ENCODE peak calls at places on chromosomes 6 and 20, in six cellular contexts. Q is K562, I is OCI-LY7, N is astrocyte, O is PC-3, G is MM.1S. H is an unnamed sample.

GRCh38 chr20:64039293-64040160 is 3.5 kb downstream of the C20orf204 start:
- DNase-seq in I (no peak), Q (no peak), N (no peak), G (no peak), O (no peak), H (no peak)

GRCh38 chr6:32945106-32945761 is 4.4 kb upstream of the HLA-DMB start:
- DNase-seq in N (peak; percentile 35), I (peak; percentile 81), G (no peak), O (no peak), Q (no peak), H (no peak)

GRCh38 chr6:73471686-73472290 is 10.3 kb downstream of the MTO1 start:
- DNase-seq in N (no peak), O (no peak), I (peak; percentile 73), G (peak; percentile 72), Q (no peak), H (no peak)

GRCh38 chr6:107129370-107129925 is 14.1 kb upstream of the BEND3 start:
- DNase-seq in Q (peak; percentile 50), N (peak; percentile 54), I (peak; percentile 42), G (peak; percentile 77), O (no peak), H (no peak)

GRCh38 chr20:2521369-2522305 is 12.9 kb upstream of the ZNF343 start:
- DNase-seq in Q (peak; percentile 72), I (peak; percentile 58), N (no peak), O (peak; percentile 63), G (peak; percentile 55), H (peak; percentile 66)

GRCh38 chr6:878179-878578 is 185.2 kb upstream of the EXOC2 start:
- DNase-seq in N (no peak), I (no peak), G (no peak), O (no peak), Q (no peak), H (no peak)

GRCh38 chr6:169045486-169045885 is 208.2 kb downstream of the THBS2 start:
- DNase-seq in G (peak; percentile 53), Q (no peak), N (no peak), O (peak; percentile 6), I (no peak), H (no peak)

GRCh38 chr6:43924222-43924702 is 154.3 kb downstream of the VEGFA start:
- DNase-seq in I (no peak), N (peak; percentile 26), O (no peak), G (peak; percentile 70), Q (no peak), H (no peak)

GRCh38 chr6:108492131-108492766 is 68.5 kb upstream of the FOXO3 start:
- DNase-seq in Q (peak; percentile 41), N (peak; percentile 36), I (peak; percentile 49), O (peak; percentile 57), G (peak; percentile 52), H (peak; percentile 54)

GRCh38 chr6:14910692-14911547 is 334.9 kb upstream of the JARID2 start:
- DNase-seq in N (no peak), I (peak; percentile 85), O (no peak), Q (no peak), G (no peak), H (no peak)

GRCh38 chr6:37628611-37629320 is 68.9 kb downstream of the MDGA1 start:
- DNase-seq in O (peak; percentile 15), Q (no peak), N (peak; percentile 54), I (no peak), G (no peak), H (no peak)

GRCh38 chr6:5213851-5214507 is 46.8 kb downstream of the LYRM4 start:
- DNase-seq in N (peak; percentile 18), Q (no peak), O (peak; percentile 39), G (no peak), I (no peak), H (no peak)

GRCh38 chr20:2922957-2923356 is 49.7 kb downstream of the PTPRA start:
- DNase-seq in I (no peak), O (no peak), G (no peak), N (no peak), Q (no peak), H (no peak)

GRCh38 chr6:11389977-11390376 is 147.6 kb upstream of the TMEM170B start:
- DNase-seq in I (no peak), O (peak; percentile 82), Q (no peak), N (peak; percentile 84), G (no peak), H (no peak)

GRCh38 chr6:104003803-104004516 is 855.8 kb downstream of the HACE1 start:
- DNase-seq in O (peak; percentile 39), G (no peak), N (no peak), Q (peak; percentile 0), I (no peak), H (no peak)

DNA sequence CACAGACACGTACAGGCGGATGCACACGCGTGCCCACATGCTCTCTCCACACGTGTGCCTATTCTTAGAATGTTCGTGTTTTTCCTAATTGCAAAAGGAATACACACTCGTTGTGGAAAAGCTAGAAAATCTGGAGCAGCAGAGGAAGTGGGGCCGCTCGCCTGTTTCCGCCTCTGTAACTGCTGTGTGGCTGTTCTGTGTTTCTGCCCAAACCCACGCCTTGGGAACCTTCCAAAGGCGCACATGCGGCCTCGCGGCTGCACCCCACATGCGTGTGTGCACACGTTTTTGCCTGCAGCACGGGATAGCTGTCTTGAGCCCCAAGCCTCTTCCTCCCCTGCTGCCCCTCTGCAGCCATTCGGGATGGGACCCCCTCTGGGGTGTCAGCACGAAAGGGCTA is 12.2 kb downstream of the SLC17A9 start:
- DNase-seq in Q (no peak), G (no peak), I (no peak), O (no peak), N (no peak), H (no peak)
- H4K20me1 ChIP-seq in Q (peaks cover 12% of the 10 kb centered on the region), G (no peaks in the 10 kb centered on the region), I (no peaks in the 10 kb centered on the region), O (no peaks in the 10 kb centered on the region), N (no peaks in the 10 kb centered on the region), H (no peaks in the 10 kb centered on the region)

DNA sequence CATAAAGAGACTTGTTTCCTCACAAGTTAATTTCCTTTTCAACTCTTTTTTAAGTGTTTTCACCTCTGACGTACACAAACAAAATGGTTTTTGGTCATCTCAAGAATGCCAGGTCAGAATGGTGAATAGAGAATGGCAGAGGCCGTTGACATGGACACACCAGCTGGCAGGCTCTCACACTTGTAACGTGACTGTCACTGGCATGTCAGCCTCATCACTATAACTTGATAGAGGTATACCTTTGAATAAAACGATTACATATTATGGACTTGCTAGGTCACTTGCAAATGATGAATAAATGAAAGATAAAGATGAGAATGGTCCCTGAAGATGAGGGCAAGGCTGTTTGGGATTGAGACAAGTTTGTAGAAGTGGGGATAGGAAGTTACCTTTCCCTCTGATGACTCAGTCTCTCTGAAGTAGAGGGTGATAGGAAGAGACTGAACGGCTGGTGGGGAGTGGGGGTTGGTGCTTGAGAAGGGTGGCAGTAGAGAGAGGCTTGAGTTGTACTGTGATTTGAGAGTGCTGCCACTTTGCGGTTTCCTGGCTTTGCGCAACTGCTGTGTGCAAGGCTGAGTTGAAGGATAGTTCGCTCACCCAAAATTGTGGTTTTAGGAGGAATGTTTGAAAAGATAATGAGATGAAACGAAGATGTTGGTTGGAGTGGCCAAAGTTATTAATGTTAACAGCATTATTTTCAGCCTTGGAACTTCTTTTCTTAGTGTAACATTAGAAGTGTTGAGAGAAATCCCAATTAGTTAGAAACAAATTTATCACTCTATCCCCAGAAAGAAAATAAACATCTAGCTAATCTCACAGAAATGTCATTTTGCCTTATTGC is 30.3 kb downstream of the TBPL1 start:
- DNase-seq in G (no peak), I (no peak), N (peak; percentile 67), O (peak; percentile 62), Q (peak; percentile 72), H (peak; percentile 30)
- TF ChIP-seq CTCF in G (no peak), I (no peak), N (no peak), O (no peak), Q (peak; percentile 19), H (no peak)

GRCh38 chr6:7910654-7911344 is at the start of gene TXNDC5:
- DNase-seq in Q (peak; percentile 87), G (peak; percentile 80), O (peak; percentile 74), N (peak; percentile 41), I (peak; percentile 75), H (peak; percentile 93)

GRCh38 chr6:7910298-7910653 is 312 bp downstream of the TXNDC5 start:
- DNase-seq in N (no peak), Q (no peak), O (peak; percentile 9), G (no peak), I (no peak), H (no peak)

GRCh38 chr6:7911345-7911725 is 747 bp upstream of the TXNDC5 start:
- DNase-seq in O (peak; percentile 44), I (peak; percentile 43), Q (no peak), G (peak; percentile 73), N (no peak), H (no peak)

GRCh38 chr6:7912024-7912423 is 1.4 kb upstream of the TXNDC5 start:
- DNase-seq in G (peak; percentile 64), Q (no peak), O (no peak), N (no peak), I (no peak), H (no peak)

DNA sequence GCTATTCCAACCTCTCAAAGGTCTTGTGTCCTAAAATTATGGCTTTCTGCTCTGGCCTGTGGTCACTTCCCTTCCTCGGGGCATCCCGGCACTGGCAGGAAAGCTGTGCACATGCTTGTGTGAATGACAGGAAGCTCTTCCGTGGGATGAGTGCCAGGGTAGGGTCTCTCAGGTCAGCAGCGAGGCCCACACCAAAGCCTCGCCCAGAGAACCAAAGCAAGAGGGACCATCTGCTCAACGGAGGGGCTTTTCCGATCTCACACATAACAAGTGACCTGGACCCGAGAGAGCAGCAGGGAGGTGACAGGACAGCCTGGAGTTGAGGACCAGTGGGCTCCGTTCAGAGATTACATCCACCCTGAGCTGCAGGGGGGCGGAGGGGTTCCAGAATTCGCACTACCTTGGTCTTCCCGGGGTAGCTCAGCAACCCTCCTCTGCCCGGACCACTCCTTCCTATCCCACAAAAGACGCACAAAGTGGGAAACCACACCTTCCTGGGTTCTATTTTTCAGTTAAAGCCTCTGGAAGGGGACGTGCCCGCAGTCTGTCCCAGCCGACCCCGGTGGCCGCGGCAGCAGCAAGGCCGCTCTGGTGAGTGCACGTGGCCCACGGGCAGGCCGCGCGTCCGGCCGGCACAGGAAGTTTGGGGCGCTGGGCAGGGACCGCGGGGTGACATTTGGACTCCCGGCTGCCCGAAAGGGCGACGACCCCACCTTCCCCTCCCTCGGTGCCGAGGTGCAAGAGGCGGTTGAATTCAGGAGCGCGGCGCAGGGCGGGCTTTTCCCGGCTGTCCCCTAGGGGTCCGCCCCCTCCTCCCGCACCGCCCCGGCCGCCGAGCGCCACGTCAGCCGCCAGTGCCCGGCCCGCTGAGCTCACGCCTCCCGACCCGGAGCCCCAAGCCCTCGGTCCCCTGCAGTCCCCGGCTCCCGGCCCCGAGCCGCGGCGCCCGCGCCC is 988 bp downstream of the TXNDC5 start:
- DNase-seq in Q (peak; percentile 78), G (peak; percentile 36), O (peak; percentile 52), I (peak; percentile 46), N (peak; percentile 26), H (peak; percentile 77)
- H4K20me1 ChIP-seq in Q (peaks cover 34% of the 10 kb centered on the region), G (no peaks in the 10 kb centered on the region), O (peaks cover 41% of the 10 kb centered on the region), I (peaks cover 14% of the 10 kb centered on the region), N (peaks cover 50% of the 10 kb centered on the region), H (peaks cover 21% of the 10 kb centered on the region)

DNA sequence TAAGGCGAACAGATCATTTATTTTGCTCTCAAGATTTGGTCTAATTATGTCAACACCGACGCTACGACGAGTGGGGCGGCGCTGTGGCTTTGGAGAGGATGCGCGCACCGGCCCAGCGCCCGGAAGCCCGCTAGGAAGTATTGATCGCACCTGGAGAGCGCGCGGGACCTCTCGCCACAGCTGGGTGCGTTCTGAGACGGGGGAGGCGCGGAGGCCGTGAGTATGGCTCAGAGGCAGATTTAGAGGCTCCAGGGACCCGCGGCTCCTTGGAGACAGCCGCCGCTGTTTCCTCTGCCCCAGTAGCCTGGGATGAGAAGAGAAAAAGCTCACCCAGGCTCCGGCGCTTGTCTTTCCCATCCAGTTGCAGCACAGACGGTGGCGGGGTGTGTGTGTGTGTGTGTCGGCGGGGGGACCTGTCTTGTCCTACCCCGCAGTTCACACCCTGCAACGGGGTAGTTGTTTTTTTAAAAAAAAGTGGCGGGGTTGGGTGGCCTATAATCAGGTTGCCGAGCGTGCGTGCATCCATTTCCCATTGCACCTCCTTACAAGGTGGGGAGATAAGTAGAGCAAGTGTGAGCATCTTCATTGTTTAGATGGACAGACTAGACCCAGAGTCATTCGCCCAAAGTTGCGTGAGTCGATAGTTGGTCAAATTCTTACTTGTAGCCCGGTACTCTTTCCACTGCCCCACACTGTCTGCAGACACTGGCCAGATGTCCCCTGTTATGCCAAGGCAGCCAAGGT is 11.2 kb downstream of the TFAP2D start:
- DNase-seq in O (no peak), G (peak; percentile 58), Q (no peak), N (no peak), I (no peak), H (peak; percentile 55)
- TF ChIP-seq CTCF in O (no peak), G (no peak), Q (no peak), N (no peak), I (no peak), H (peak; percentile 7)